ENCODE peak calls at places on chromosomes 1 and 21, in five cellular contexts. R is fibroblast of pulmonary artery, F is right lobe of liver, H is ascending aorta, M is ovary. T is an unnamed sample.

GRCh38 chr1:224116131-224116530 is 2.2 kb downstream of the FBXO28 start:
- DNase-seq in F (no peak), H (no peak), M (no peak), R (peak), T (no peak)

GRCh38 chr1:236395780-236396664 is 1.9 kb downstream of the EDARADD start:
- DNase-seq in R (no peak), H (no peak), M (no peak), F (no peak), T (no peak)

GRCh38 chr1:191305370-191305769 is 827.7 kb upstream of the BRINP3 start:
- DNase-seq in M (no peak), H (no peak), F (no peak), R (no peak), T (no peak)

GRCh38 chr1:36352910-36353878 is 29.7 kb upstream of the EVA1B start:
- DNase-seq in F (no peak), M (no peak), R (peak), H (no peak), T (no peak)

GRCh38 chr1:107432108-107432507 is 291.3 kb downstream of the NTNG1 start:
- DNase-seq in H (no peak), M (no peak), F (no peak), R (no peak), T (no peak)

GRCh38 chr1:201307760-201308499 is 24.6 kb downstream of the PKP1 start:
- DNase-seq in R (no peak), F (no peak), M (no peak), H (no peak), T (peak)

GRCh38 chr1:174258148-174258550 is 98.8 kb downstream of the RABGAP1L start:
- DNase-seq in R (peak), M (peak), H (no peak), F (peak), T (no peak)

GRCh38 chr1:202130816-202131522 is 8.3 kb downstream of the GPR37L1 start:
- DNase-seq in F (no peak), R (no peak), M (no peak), H (no peak), T (no peak)

GRCh38 chr1:145778146-145778540 is 45.8 kb downstream of the RNF115 start:
- DNase-seq in H (no peak), M (no peak), R (no peak), F (no peak), T (no peak)

GRCh38 chr1:88061106-88061829 is 622.8 kb upstream of the PKN2 start:
- DNase-seq in H (no peak), F (peak), M (no peak), R (peak), T (no peak)

GRCh38 chr1:119771016-119771415 is 2.3 kb upstream of the HMGCS2 start:
- DNase-seq in F (no peak), H (no peak), M (no peak), R (no peak), T (no peak)

GRCh38 chr1:116494351-116494692 is 76.5 kb downstream of the CD58 start:
- DNase-seq in R (no peak), F (no peak), H (no peak), M (no peak), T (no peak)

GRCh38 chr1:87647436-87648177 is 318.9 kb downstream of the LMO4 start:
- DNase-seq in F (no peak), M (no peak), H (no peak), R (no peak), T (no peak)

GRCh38 chr1:162639718-162640117 is 7.5 kb downstream of the DDR2 start:
- DNase-seq in F (no peak), M (no peak), H (no peak), R (no peak), T (no peak)

GRCh38 chr1:112395261-112395831 is 668 bp upstream of the CTTNBP2NL start:
- DNase-seq in M (no peak), F (no peak), R (peak), H (no peak), T (no peak)

GRCh38 chr1:19010995-19011696 is 54.7 kb upstream of the IFFO2 start:
- DNase-seq in M (peak), F (peak), H (peak), R (peak), T (peak)

GRCh38 chr1:155104605-155105534 is 22.8 kb upstream of the EFNA1 start:
- DNase-seq in F (no peak), M (no peak), H (no peak), R (no peak), T (no peak)

GRCh38 chr1:116911166-116911553 is 1.4 kb downstream of the PTGFRN start:
- DNase-seq in F (no peak), H (no peak), R (no peak), M (no peak), T (no peak)

GRCh38 chr1:55131801-55132200 is 83.4 kb downstream of the USP24 start:
- DNase-seq in R (peak), H (no peak), M (no peak), F (no peak), T (no peak)

GRCh38 chr1:232011961-232012360 is 385.4 kb downstream of the DISC1 start:
- DNase-seq in R (peak), M (no peak), H (no peak), F (no peak), T (no peak)

GRCh38 chr1:216765346-216766300 is 42.4 kb upstream of the ESRRG start:
- DNase-seq in R (no peak), H (no peak), F (no peak), M (no peak), T (no peak)

GRCh38 chr1:27770293-27770830 is 2.7 kb upstream of the STX12 start:
- DNase-seq in H (no peak), R (no peak), F (no peak), M (no peak), T (no peak)

GRCh38 chr1:178645826-178646200 is 79.2 kb upstream of the RALGPS2 start:
- DNase-seq in R (no peak), F (no peak), H (no peak), M (no peak), T (no peak)

GRCh38 chr1:65149753-65150463 is 1.9 kb downstream of the AK4 start:
- DNase-seq in R (no peak), M (no peak), F (no peak), H (no peak), T (no peak)

GRCh38 chr1:41876533-41877445 is 41.9 kb downstream of the HIVEP3 start:
- DNase-seq in H (no peak), R (peak), F (no peak), M (no peak), T (no peak)

GRCh38 chr1:79679916-79680315 is 673.4 kb upstream of the ADGRL4 start:
- DNase-seq in R (no peak), F (no peak), M (no peak), H (no peak), T (no peak)

GRCh38 chr1:91742848-91743292 is 143.1 kb downstream of the TGFBR3 start:
- DNase-seq in F (no peak), H (peak), R (peak), M (peak), T (peak)

GRCh38 chr1:15949453-15950245 is 26.3 kb downstream of the ZBTB17 start:
- DNase-seq in R (peak), F (peak), M (peak), H (peak), T (peak)

GRCh38 chr1:153417136-153417888 is 992 bp downstream of the S100A7A start:
- DNase-seq in R (no peak), M (no peak), F (no peak), H (no peak), T (no peak)

GRCh38 chr1:230694464-230694863 is 19.5 kb downstream of the AGT start:
- DNase-seq in F (no peak), R (no peak), M (no peak), H (no peak), T (no peak)

GRCh38 chr1:161071886-161072371 is 2.2 kb upstream of the ARHGAP30 start:
- DNase-seq in H (no peak), R (peak), M (no peak), F (no peak), T (no peak)

GRCh38 chr1:24321150-24321549 is 2.0 kb downstream of the GRHL3 start:
- DNase-seq in R (no peak), M (no peak), F (no peak), H (no peak), T (no peak)

GRCh38 chr1:193448682-193449461 is 262.5 kb upstream of the B3GALT2 start:
- DNase-seq in F (no peak), H (no peak), M (no peak), R (no peak), T (no peak)

GRCh38 chr1:220182081-220182480 is 88.1 kb downstream of the IARS2 start:
- DNase-seq in H (no peak), R (no peak), M (no peak), F (no peak), T (no peak)

GRCh38 chr1:113533061-113533460 is 142.7 kb downstream of the MAGI3 start:
- DNase-seq in H (no peak), R (no peak), M (no peak), F (no peak), T (no peak)

GRCh38 chr1:180053594-180054567 is 99.3 kb downstream of the CEP350 start:
- DNase-seq in F (no peak), R (peak), M (no peak), H (no peak), T (no peak)

GRCh38 chr21:41612674-41613250 is 104.8 kb upstream of the TMPRSS2 start:
- DNase-seq in F (peak), M (peak), H (peak), R (peak), T (peak)
- TF ChIP-seq CTCF in F (peak), M (peak), H (peak), R (peak), T (peak)

GRCh38 chr1:5619469-5619868 is 372.8 kb downstream of the NPHP4 start:
- DNase-seq in R (no peak), H (no peak), F (no peak), M (no peak), T (no peak)

GRCh38 chr1:5620418-5620817 is 371.8 kb downstream of the NPHP4 start:
- DNase-seq in H (no peak), F (no peak), M (no peak), R (no peak), T (no peak)

GRCh38 chr1:5621692-5622091 is 370.5 kb downstream of the NPHP4 start:
- DNase-seq in R (no peak), H (no peak), F (no peak), M (no peak), T (peak)

GRCh38 chr1:5622412-5622811 is 369.8 kb downstream of the NPHP4 start:
- DNase-seq in R (no peak), M (no peak), H (no peak), F (no peak), T (peak)

GRCh38 chr1:5620997-5621396 is 371.2 kb downstream of the NPHP4 start:
- DNase-seq in M (no peak), F (no peak), H (no peak), R (no peak), T (peak)
- TF ChIP-seq CTCF in M (no peak), F (peak), H (no peak), R (no peak), T (peak)

GRCh38 chr1:23021834-23022233 is 2.6 kb downstream of the KDM1A start:
- DNase-seq in R (no peak), H (no peak), M (no peak), F (no peak), T (no peak)

GRCh38 chr1:23018661-23019093 is 591 bp upstream of the KDM1A start:
- DNase-seq in F (no peak), H (no peak), M (no peak), R (no peak), T (no peak)

GRCh38 chr1:23019851-23020625 is 770 bp downstream of the KDM1A start:
- DNase-seq in H (no peak), M (peak), F (peak), R (peak), T (no peak)

GRCh38 chr1:23020731-23021130 is 1.5 kb downstream of the KDM1A start:
- DNase-seq in M (no peak), H (no peak), R (no peak), F (no peak), T (no peak)

GRCh38 chr1:23019094-23019850 is at the start of gene KDM1A:
- DNase-seq in H (peak), M (peak), R (peak), F (peak), T (peak)
- TF ChIP-seq CTCF in H (no peak), M (no peak), R (no peak), F (peak), T (no peak)

DNA sequence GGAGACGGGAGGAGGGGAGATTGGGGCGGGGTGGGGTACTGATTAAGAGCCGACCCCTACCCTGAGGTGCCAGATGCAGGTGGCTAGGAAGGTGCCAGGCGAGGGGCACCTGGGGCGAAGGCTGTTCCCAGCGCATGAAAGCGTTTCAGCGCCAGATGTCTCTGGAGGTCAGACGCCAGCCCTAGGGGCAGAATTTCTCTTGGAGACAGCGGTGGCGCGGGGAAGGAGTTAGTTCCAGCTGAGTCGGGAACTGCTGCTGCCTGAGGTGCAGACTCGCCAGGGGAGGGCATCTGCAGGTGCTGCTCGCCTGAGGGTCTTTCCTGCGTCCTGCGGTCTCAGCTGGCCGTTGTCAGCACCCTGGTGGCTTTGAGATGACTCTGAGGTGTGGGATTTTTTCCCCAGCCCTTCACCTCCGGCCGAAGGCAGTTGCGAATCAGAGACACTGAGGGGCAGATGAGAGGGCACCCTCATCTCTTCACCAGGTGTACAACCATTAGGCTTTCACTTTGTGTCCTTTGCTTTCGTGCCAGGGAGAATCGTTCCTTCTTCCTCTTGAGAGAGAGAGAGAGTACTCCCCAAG is 539 bp downstream of the CGN start:
- DNase-seq in R (no peak), M (no peak), F (peak), H (no peak), T (peak)
- TF ChIP-seq CTCF in R (peak), M (no peak), F (no peak), H (no peak), T (no peak)